ENCODE peak calls at places on chromosomes 11 and 22, in eight cellular contexts. T, D, C, I, Y, S, Q and K are unnamed samples.

GRCh38 chr22:44455151-44455962 is 42.7 kb downstream of the RTL6 start:
- DNase-seq in Y (no peak), S (peak), Q (no peak), D (peak), C (no peak), T (no peak), I (no peak), K (no peak)

GRCh38 chr11:73404048-73404447 is 27.8 kb downstream of the RELT start:
- DNase-seq in Q (no peak), T (peak), S (no peak), C (peak), D (peak), I (peak), Y (peak), K (peak)

GRCh38 chr11:25860677-25861445 is 471.1 kb upstream of the ANO3 start:
- DNase-seq in S (no peak), I (no peak), Q (no peak), Y (peak), T (peak), C (no peak), D (peak), K (no peak)

GRCh38 chr11:11931461-11932055 is 76.9 kb downstream of the DKK3 start:
- DNase-seq in D (peak), I (no peak), S (no peak), Y (peak), Q (peak), T (peak), C (no peak), K (peak)

GRCh38 chr11:29272019-29272654 is 744.7 kb downstream of the KCNA4 start:
- DNase-seq in Q (no peak), I (no peak), S (no peak), C (peak), D (peak), Y (peak), T (peak), K (peak)

GRCh38 chr11:47345890-47346563 is 6.5 kb downstream of the MYBPC3 start:
- DNase-seq in I (no peak), C (no peak), Y (no peak), D (no peak), T (no peak), Q (no peak), S (no peak), K (no peak)

GRCh38 chr22:38397189-38398097 is 57.6 kb downstream of the KCNJ4 start:
- DNase-seq in C (no peak), S (no peak), Y (peak), Q (no peak), T (peak), D (peak), I (peak), K (no peak)

GRCh38 chr11:115377882-115378296 is 126.3 kb downstream of the CADM1 start:
- DNase-seq in I (no peak), Y (no peak), D (peak), C (no peak), S (no peak), Q (no peak), T (no peak), K (no peak)

GRCh38 chr22:47658182-47658581 is 895.7 kb downstream of the TBC1D22A start:
- DNase-seq in I (no peak), D (no peak), Y (no peak), Q (no peak), C (no peak), S (no peak), T (no peak), K (no peak)

GRCh38 chr11:110715541-110715940 is 3.3 kb upstream of the ARHGAP20 start:
- DNase-seq in C (no peak), D (peak), Y (peak), I (no peak), Q (no peak), T (peak), S (no peak), K (peak)

GRCh38 chr11:14350215-14350614 is 8.8 kb downstream of the RRAS2 start:
- DNase-seq in I (no peak), C (no peak), Q (no peak), S (no peak), D (no peak), Y (no peak), T (no peak), K (no peak)

GRCh38 chr22:27632451-27633295 is 168.9 kb downstream of the MN1 start:
- DNase-seq in I (peak), C (no peak), Y (no peak), Q (no peak), D (peak), S (no peak), T (no peak), K (no peak)

GRCh38 chr11:11948242-11948947 is 60.0 kb downstream of the DKK3 start:
- DNase-seq in Q (no peak), I (no peak), S (no peak), D (peak), T (no peak), C (no peak), Y (no peak), K (no peak)

GRCh38 chr11:3217751-3218482 is 696 bp downstream of the MRGPRG start:
- DNase-seq in D (no peak), Q (no peak), C (no peak), Y (no peak), S (peak), I (peak), T (no peak), K (no peak)

GRCh38 chr22:49111085-49111484 is 716.6 kb downstream of the BRD1 start:
- DNase-seq in T (no peak), I (no peak), Q (no peak), Y (no peak), S (no peak), C (no peak), D (no peak), K (no peak)

GRCh38 chr11:104073950-104074349 is 37.5 kb downstream of the DDI1 start:
- DNase-seq in D (peak), I (no peak), Q (no peak), C (no peak), S (no peak), Y (peak), T (peak), K (no peak)

GRCh38 chr11:104858882-104859735 is 39.2 kb downstream of the CASP12 start:
- DNase-seq in Y (no peak), T (no peak), C (no peak), D (no peak), Q (no peak), I (no peak), S (no peak), K (no peak)

GRCh38 chr11:130640526-130640925 is 192.1 kb downstream of the ADAMTS15 start:
- DNase-seq in T (no peak), I (no peak), C (no peak), Q (no peak), S (no peak), Y (no peak), D (no peak), K (no peak)